ENCODE peak calls at places on chromosomes 13 and 19, in four cellular contexts. V is lower leg skin, Y is ascending aorta, T is RWPE1. C is an unnamed sample.
A peak's percentile ranks its signal among the peaks of the same experiment; 100 is the strongest.

GRCh38 chr19:31272707-31273106 is 76.5 kb downstream of the TSHZ3 start:
- DNase-seq in V (no peak), Y (no peak), T (no peak), C (no peak)

GRCh38 chr13:113991191-113991669 is 17.4 kb upstream of the C13orf46 start:
- DNase-seq in V (no peak), Y (no peak), T (no peak), C (no peak)

GRCh38 chr19:49549045-49549444 is 21.2 kb downstream of the RCN3 start:
- DNase-seq in V (no peak), Y (no peak), T (no peak), C (no peak)

GRCh38 chr19:11860721-11861120 is 12.2 kb downstream of the ZNF439 start:
- DNase-seq in V (no peak), Y (no peak), T (no peak), C (no peak)

GRCh38 chr13:62663767-62664166 is 1248.1 kb upstream of the PCDH20 start:
- DNase-seq in V (no peak), Y (no peak), T (no peak), C (no peak)

GRCh38 chr13:26022538-26023292 is 29.1 kb downstream of the SHISA2 start:
- DNase-seq in V (peak; percentile 70), Y (no peak), T (peak; percentile 46), C (peak; percentile 93)

GRCh38 chr13:23899555-23899954 is 2.3 kb upstream of the C1QTNF9B start:
- DNase-seq in V (no peak), Y (no peak), T (peak; percentile 32), C (no peak)

GRCh38 chr19:13100031-13100588 is 2.5 kb downstream of the LYL1 start:
- DNase-seq in V (no peak), Y (no peak), T (no peak), C (no peak)

GRCh38 chr19:17266589-17266974 is 661 bp upstream of the BABAM1 start:
- DNase-seq in V (no peak), Y (no peak), T (no peak), C (no peak)

GRCh38 chr13:112859128-112859816 is 109.7 kb upstream of the MCF2L start:
- DNase-seq in V (no peak), Y (no peak), T (no peak), C (no peak)

GRCh38 chr19:35673121-35673804 is 6.9 kb downstream of the UPK1A start:
- DNase-seq in V (no peak), Y (no peak), T (peak; percentile 26), C (no peak)

GRCh38 chr13:94329277-94329676 is 150.2 kb downstream of the DCT start:
- DNase-seq in V (no peak), Y (no peak), T (no peak), C (no peak)

GRCh38 chr13:21973437-21974125 is 302.7 kb downstream of the FGF9 start:
- DNase-seq in V (no peak), Y (no peak), T (no peak), C (no peak)

GRCh38 chr19:1026189-1027019 is at the start of gene CNN2:
- DNase-seq in V (peak; percentile 76), Y (no peak), T (peak; percentile 74), C (peak; percentile 92)

GRCh38 chr19:44748426-44749254 is at the start of gene BCL3:
- DNase-seq in V (peak; percentile 52), Y (no peak), T (peak; percentile 62), C (no peak)

GRCh38 chr13:113598081-113598410 is 13.5 kb downstream of the TFDP1 start:
- DNase-seq in V (no peak), Y (no peak), T (no peak), C (no peak)

GRCh38 chr19:30222993-30223865 is 149.0 kb upstream of the ZNF536 start:
- DNase-seq in V (no peak), Y (no peak), T (no peak), C (no peak)

GRCh38 chr19:18408053-18408476 is 10.6 kb upstream of the LRRC25 start:
- DNase-seq in V (peak; percentile 19), Y (no peak), T (no peak), C (no peak)

GRCh38 chr19:30325657-30326056 is 46.5 kb upstream of the ZNF536 start:
- DNase-seq in V (no peak), Y (no peak), T (no peak), C (peak; percentile 73)

GRCh38 chr19:29942404-29943261 is 594 bp downstream of the URI1 start:
- DNase-seq in V (no peak), Y (no peak), T (peak; percentile 43), C (no peak)

GRCh38 chr19:58372311-58373133 is 8.3 kb downstream of the ZNF837 start:
- DNase-seq in V (no peak), Y (no peak), T (no peak), C (no peak)
- TF ChIP-seq CTCF in V (no peak), Y (no peak), T (no peak), C (no peak)

GRCh38 chr13:32376642-32377418 is 51.1 kb downstream of the N4BP2L1 start:
- DNase-seq in V (no peak), Y (no peak), T (no peak), C (no peak)

GRCh38 chr13:32381539-32381938 is 46.4 kb downstream of the N4BP2L1 start:
- DNase-seq in V (no peak), Y (no peak), T (no peak), C (no peak)

GRCh38 chr13:32378012-32378411 is 49.9 kb downstream of the N4BP2L1 start:
- DNase-seq in V (no peak), Y (no peak), T (no peak), C (no peak)
- TF ChIP-seq CTCF in V (no peak), Y (no peak), T (no peak), C (peak; percentile 36)

GRCh38 chr13:53238241-53238640 is 209.6 kb downstream of the OLFM4 start:
- DNase-seq in V (no peak), Y (no peak), T (no peak), C (no peak)
- TF ChIP-seq CTCF in V (no peak), Y (no peak), T (no peak), C (no peak)

GRCh38 chr19:10736916-10737551 is 19.2 kb downstream of the DNM2 start:
- DNase-seq in V (no peak), Y (no peak), T (no peak), C (no peak)

GRCh38 chr19:10740798-10741197 is 22.9 kb downstream of the DNM2 start:
- DNase-seq in V (no peak), Y (no peak), T (no peak), C (no peak)

GRCh38 chr19:10735741-10736140 is 17.9 kb downstream of the DNM2 start:
- DNase-seq in V (no peak), Y (no peak), T (no peak), C (no peak)

GRCh38 chr19:10736189-10736588 is 18.3 kb downstream of the DNM2 start:
- DNase-seq in V (no peak), Y (no peak), T (no peak), C (no peak)

GRCh38 chr19:10737680-10738079 is 19.8 kb downstream of the DNM2 start:
- DNase-seq in V (no peak), Y (no peak), T (no peak), C (no peak)
- TF ChIP-seq CTCF in V (no peak), Y (no peak), T (no peak), C (no peak)

C was measured in osteocyte.